ENCODE peak calls at places on chromosomes 16 and 17, in ten cellular contexts. D is body of pancreas, M is uterus, E is heart left ventricle, X is suprapubic skin, N is lower leg skin, T is stomach, Q is IMR-90, C is ovary, V is tibial nerve. I is an unnamed sample.

GRCh38 chr16:87602821-87603683 is 744 bp downstream of the JPH3 start:
- DNase-seq in D (no peak), M (no peak), E (no peak), X (no peak), N (no peak), T (no peak), Q (no peak), C (no peak), V (no peak), I (no peak)

GRCh38 chr17:37592291-37592690 is 16.9 kb downstream of the SYNRG start:
- DNase-seq in D (no peak), M (no peak), E (no peak), X (no peak), N (no peak), T (no peak), Q (peak), C (no peak), V (no peak), I (no peak)

GRCh38 chr17:82458885-82459424 is 414 bp downstream of the NARF start:
- DNase-seq in D (peak), M (no peak), E (no peak), X (no peak), N (no peak), T (peak), Q (peak), C (peak), V (no peak), I (no peak)

GRCh38 chr16:30921748-30922419 is 1.5 kb upstream of the FBXL19 start:
- DNase-seq in D (peak), M (peak), E (peak), X (peak), N (peak), T (peak), Q (peak), C (peak), V (peak), I (peak)

GRCh38 chr16:88338111-88338510 is 44.6 kb upstream of the ZNF469 start:
- DNase-seq in D (no peak), M (no peak), E (no peak), X (no peak), N (no peak), T (no peak), Q (no peak), C (no peak), V (no peak), I (no peak)

GRCh38 chr17:50114849-50115357 is 15.1 kb downstream of the SAMD14 start:
- DNase-seq in D (peak), M (no peak), E (no peak), X (no peak), N (no peak), T (peak), Q (peak), C (no peak), V (no peak), I (no peak)

GRCh38 chr16:81618661-81619060 is 160.4 kb upstream of the PLCG2 start:
- DNase-seq in D (peak), M (no peak), E (no peak), X (no peak), N (no peak), T (peak), Q (no peak), C (no peak), V (no peak), I (no peak)

GRCh38 chr16:56915311-56916105 is 16.4 kb upstream of the HERPUD1 start:
- DNase-seq in D (no peak), M (no peak), E (no peak), X (no peak), N (no peak), T (no peak), Q (no peak), C (peak), V (peak), I (no peak)

GRCh38 chr17:20935740-20936139 is 107.1 kb downstream of the USP22 start:
- DNase-seq in D (no peak), M (no peak), E (no peak), X (no peak), N (no peak), T (no peak), Q (peak), C (no peak), V (no peak), I (no peak)

GRCh38 chr16:80619824-80620223 is 79.0 kb downstream of the DYNLRB2 start:
- DNase-seq in D (no peak), M (no peak), E (no peak), X (no peak), N (no peak), T (no peak), Q (no peak), C (no peak), V (no peak), I (no peak)

GRCh38 chr16:84820305-84820684 is 510 bp downstream of the CRISPLD2 start:
- DNase-seq in D (no peak), M (no peak), E (no peak), X (no peak), N (no peak), T (no peak), Q (no peak), C (no peak), V (no peak), I (no peak)

GRCh38 chr17:48335858-48336500 is 94.0 kb downstream of the SKAP1 start:
- DNase-seq in D (no peak), M (no peak), E (no peak), X (no peak), N (no peak), T (no peak), Q (peak), C (no peak), V (no peak), I (no peak)

DNA sequence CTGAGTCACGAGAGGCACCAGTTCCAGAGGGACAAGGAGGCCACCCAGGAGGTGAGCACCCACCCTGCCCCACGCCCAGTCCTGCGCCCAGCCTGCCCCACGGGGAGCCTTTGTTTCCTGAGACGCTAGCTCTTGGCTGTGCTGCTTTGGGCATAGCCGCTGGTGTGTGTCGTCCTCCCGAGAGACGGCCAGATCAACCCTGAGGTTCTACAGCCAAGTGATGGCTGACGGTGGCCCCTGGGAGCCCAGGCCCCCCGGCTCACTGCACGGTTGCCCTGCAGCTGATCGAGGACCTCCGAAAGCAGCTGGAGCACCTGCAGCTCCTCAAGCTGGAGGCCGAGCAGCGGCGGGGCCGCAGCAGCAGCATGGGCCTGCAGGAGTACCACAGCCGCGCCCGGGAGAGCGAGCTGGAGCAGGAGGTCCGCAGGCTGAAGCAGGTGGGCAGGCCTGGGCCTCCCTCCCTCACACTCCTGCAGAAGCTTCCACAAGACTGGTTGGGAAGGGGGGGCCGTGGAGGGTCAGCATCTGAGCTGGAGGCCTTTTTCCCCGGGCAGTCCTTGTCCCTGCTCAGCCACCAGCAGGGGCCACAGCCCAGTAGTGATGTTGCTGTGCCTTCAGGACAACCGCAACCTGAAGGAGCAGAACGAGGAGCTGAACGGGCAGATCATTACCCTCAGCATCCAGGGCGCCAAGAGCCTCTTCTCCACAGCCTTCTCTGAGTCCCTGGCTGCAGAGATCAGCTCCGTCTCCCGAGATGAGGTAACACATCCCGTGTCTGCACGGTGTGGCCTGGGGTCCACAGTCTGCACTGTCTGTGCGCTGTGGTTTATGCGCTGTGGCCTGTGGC is 7.4 kb upstream of the CAPN15 start:
- DNase-seq in D (no peak), M (no peak), E (no peak), X (no peak), N (no peak), T (no peak), Q (no peak), C (no peak), V (no peak), I (no peak)
- TF ChIP-seq POLR2A in D (no peak), M (no peak), E (no peak), X (no peak), N (no peak), T (no peak), Q (no peak), C (no peak), V (no peak), I (no peak)

GRCh38 chr17:32486701-32487459 is at the start of gene CDK5R1:
- DNase-seq in D (peak), M (peak), E (peak), X (no peak), N (no peak), T (peak), Q (peak), C (peak), V (no peak), I (peak)
- TF ChIP-seq POLR2A in D (no peak), M (no peak), E (no peak), X (no peak), N (no peak), T (no peak), Q (no peak), C (no peak), V (no peak), I (no peak)

DNA sequence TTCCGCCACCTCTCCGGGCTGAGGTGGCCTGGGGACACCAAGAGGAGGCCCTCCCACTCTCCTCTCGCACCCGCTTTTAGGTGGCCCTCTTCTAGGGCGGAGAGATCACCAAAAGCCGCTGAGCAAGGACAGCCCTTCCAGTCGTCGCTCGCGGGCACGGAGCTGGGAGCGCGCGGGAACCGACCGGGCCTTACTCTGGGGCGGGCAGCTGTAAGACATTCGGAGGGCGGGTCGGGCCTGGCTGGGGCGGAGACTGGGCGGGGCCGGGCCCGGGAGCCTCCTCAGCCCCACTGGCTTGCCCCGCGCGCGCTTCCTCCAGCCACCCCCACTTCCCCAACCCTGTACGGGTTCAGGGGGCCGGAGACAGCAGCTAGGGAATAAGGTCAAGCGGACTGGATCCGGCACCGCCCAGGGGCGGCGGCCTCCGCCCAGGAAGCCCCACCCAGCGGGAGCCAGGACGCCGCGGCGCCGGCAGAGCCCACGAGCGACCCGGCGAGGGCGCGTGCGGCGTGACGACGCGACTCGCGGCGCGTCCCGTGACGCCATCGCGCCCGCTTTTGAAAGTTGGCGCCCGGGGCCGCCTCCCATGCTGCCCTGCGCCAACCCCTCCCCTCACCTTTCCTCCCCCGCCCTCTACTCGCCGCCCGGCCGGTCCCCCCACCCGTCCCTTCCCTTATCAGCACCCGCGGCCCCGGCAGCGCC is 351 bp upstream of the CTCF start:
- DNase-seq in D (peak), M (peak), E (peak), X (peak), N (peak), T (peak), Q (peak), C (peak), V (peak), I (peak)
- TF ChIP-seq POLR2A in D (peak), M (peak), E (peak), X (no peak), N (no peak), T (no peak), Q (no peak), C (no peak), V (no peak), I (peak)

DNA sequence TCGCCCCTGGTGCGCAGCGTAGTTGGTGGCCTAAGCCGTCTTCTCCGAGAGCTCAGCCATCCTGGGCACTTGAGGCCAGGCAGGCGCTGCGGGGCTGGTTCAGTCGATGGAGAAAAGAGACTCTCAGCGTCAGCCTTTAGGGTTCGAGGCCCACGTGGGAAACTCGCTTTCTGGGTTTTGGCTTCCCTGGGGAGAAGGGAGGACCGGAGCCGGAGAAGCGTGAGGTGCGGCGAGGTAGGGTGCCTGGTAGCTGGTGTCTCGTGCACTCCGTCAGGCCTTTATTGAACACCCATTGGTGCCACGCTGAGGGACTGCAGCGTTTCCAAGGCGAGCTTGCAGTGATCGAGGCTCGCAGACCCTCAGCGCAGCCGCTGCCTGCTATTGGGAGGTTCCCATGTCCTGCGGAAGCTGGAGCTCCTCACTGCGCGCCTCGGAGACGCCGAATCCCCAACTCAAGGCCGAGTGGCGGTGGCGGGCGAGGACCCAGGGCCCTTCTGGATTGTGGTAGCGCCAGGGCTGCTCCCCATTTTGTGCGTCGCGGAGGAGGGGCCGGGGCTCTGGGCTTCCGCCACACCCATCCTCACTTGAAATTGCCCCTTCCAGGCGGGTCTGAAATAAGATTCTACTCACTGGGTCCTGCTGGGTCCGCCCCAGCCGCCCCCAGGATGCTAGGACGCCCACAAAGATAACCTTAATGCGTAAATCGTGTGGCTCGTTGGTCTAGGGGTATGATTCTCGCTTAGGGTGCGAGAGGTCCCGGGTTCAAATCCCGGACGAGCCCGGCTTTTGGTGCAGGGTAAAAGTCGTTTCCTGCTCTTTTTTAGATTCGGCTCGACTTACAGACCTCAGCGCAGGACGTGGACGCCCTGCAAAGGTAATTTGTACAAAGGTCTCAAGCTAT is 1.2 kb downstream of the OR1F1 start:
- DNase-seq in D (no peak), M (no peak), E (no peak), X (no peak), N (no peak), T (no peak), Q (peak), C (no peak), V (no peak), I (no peak)
- TF ChIP-seq POLR2A in D (no peak), M (no peak), E (no peak), X (no peak), N (no peak), T (no peak), Q (no peak), C (no peak), V (no peak), I (no peak)

GRCh38 chr17:64006361-64007088 is 8.4 kb downstream of the PRR29 start:
- DNase-seq in D (peak), M (no peak), E (peak), X (peak), N (no peak), T (no peak), Q (no peak), C (no peak), V (no peak), I (peak)
- TF ChIP-seq POLR2A in D (no peak), M (no peak), E (peak), X (no peak), N (no peak), T (no peak), Q (no peak), C (no peak), V (no peak), I (no peak)

DNA sequence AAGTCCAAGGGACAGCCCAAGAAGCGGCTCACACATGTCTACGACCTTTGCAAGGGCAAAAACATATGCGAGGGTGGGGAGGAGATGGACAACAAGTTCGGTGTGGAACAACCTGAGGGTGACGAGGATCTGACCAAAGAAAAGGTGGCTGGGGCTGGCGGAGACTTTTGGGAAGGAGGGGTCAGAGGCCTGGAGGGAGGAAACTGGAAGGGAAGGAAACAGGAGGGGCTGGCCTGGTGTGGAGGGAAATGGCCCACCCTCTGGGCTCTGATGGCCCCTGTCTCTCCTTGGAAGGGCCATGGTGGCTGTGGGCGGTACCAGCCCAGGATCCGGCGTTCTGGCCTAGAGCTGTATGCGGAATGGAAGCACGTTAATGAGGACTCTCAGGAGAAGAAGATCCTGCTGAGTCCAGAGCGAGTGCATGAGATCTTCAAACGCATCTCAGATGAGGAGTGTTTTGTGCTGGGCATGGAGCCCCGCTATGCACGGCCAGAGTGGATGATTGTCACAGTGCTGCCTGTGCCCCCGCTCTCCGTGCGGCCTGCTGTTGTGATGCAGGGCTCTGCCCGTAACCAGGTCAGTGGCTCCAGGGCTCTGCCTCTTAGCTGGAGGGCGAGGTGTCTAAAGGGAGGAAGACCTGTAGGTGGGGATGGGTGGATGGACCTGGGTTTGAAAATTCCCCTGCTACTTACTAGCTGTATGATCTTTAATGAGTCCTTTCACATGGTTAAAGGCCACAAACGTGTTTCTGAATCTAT is 12.5 kb downstream of the POLR2A start:
- DNase-seq in D (no peak), M (no peak), E (peak), X (no peak), N (no peak), T (no peak), Q (no peak), C (no peak), V (no peak), I (no peak)
- TF ChIP-seq POLR2A in D (no peak), M (no peak), E (no peak), X (no peak), N (no peak), T (no peak), Q (no peak), C (no peak), V (no peak), I (no peak)

GRCh38 chr17:4942760-4943508 is 2.9 kb downstream of the RNF167 start:
- DNase-seq in D (no peak), M (no peak), E (no peak), X (no peak), N (no peak), T (no peak), Q (no peak), C (no peak), V (no peak), I (no peak)
- TF ChIP-seq POLR2A in D (no peak), M (no peak), E (no peak), X (no peak), N (no peak), T (no peak), Q (no peak), C (no peak), V (no peak), I (no peak)

DNA sequence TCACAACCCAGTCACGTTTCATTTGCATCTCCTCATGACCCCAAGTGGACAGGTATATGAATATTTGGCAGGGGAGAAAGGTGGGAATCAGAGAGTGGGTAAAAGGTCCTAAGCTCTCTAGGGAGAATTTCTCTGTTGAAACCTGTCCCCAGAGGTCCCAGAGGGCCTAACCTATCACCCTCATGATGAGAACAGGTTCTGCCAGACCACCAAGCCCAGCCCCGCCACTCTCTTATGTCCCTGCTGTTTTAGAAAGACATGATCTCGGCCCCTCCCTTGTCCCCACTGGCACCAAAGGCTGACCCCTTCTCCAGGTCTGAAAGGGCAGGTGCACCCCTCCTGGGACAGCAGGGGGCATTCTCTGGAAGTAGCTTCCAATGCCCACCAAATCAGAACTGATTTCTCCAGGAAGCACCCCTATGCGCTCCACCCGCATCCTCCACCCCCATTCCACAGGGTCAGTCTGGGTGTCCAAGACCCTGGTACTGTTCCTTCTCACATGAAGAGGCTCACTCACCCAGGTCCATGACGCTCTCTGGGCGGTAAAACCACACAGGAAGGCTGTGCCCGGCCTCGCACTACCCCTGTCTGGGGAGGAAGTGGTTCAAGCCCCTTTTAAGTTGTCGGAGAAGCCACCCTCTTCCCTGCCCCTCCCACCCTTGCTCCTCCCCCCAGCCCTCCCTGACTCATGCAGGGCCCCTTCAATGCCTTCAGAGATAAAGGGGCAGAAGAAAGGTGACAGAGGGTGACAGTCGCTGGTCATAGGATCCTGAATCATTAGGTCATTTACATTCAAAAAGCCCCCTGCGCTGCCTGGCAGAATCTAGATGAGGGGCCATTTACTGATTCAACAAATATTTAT is at the start of gene CCR7:
- DNase-seq in D (no peak), M (no peak), E (no peak), X (no peak), N (no peak), T (peak), Q (no peak), C (no peak), V (no peak), I (no peak)
- TF ChIP-seq POLR2A in D (no peak), M (no peak), E (no peak), X (no peak), N (no peak), T (no peak), Q (no peak), C (no peak), V (no peak), I (no peak)

I was measured in Peyer's patch.